ENCODE peak calls at places on chromosomes 16 and 17, in seven cellular contexts. One of them, this sample, is unnamed.

GRCh38 chr17:36004604-36005003 is 3.3 kb upstream of the CCL15 start:
- DNase-seq in adrenal gland: no peak
- DNase-seq in thoracic aorta: no peak
- DNase-seq in HFF-Myc: no peak
- DNase-seq in glutamatergic neuron: no peak
- DNase-seq in upper lobe of right lung: no peak
- DNase-seq in CD8-positive, alpha-beta T cell: no peak
- DNase-seq in this sample: no peak

GRCh38 chr16:29784157-29784556 is 6.1 kb downstream of the ZG16 start:
- DNase-seq in adrenal gland: no peak
- DNase-seq in thoracic aorta: no peak
- DNase-seq in HFF-Myc: no peak
- DNase-seq in glutamatergic neuron: no peak
- DNase-seq in upper lobe of right lung: no peak
- DNase-seq in CD8-positive, alpha-beta T cell: no peak
- DNase-seq in this sample: no peak

GRCh38 chr16:89572042-89572441 is 3.5 kb upstream of the CPNE7 start:
- DNase-seq in adrenal gland: no peak
- DNase-seq in thoracic aorta: no peak
- DNase-seq in HFF-Myc: no peak
- DNase-seq in glutamatergic neuron: no peak
- DNase-seq in upper lobe of right lung: no peak
- DNase-seq in CD8-positive, alpha-beta T cell: no peak
- DNase-seq in this sample: no peak

GRCh38 chr17:77286641-77287431 is 146.1 kb downstream of the SEC14L1 start:
- DNase-seq in adrenal gland: peak
- DNase-seq in thoracic aorta: no peak
- DNase-seq in HFF-Myc: no peak
- DNase-seq in glutamatergic neuron: no peak
- DNase-seq in upper lobe of right lung: peak
- DNase-seq in CD8-positive, alpha-beta T cell: no peak
- DNase-seq in this sample: peak

GRCh38 chr16:5056347-5056746 is 9.4 kb downstream of the C16orf89 start:
- DNase-seq in adrenal gland: no peak
- DNase-seq in thoracic aorta: no peak
- DNase-seq in HFF-Myc: no peak
- DNase-seq in glutamatergic neuron: peak
- DNase-seq in upper lobe of right lung: peak
- DNase-seq in CD8-positive, alpha-beta T cell: peak
- DNase-seq in this sample: no peak

GRCh38 chr16:27326738-27327585 is 13.2 kb downstream of the IL4R start:
- DNase-seq in adrenal gland: peak
- DNase-seq in thoracic aorta: peak
- DNase-seq in HFF-Myc: peak
- DNase-seq in glutamatergic neuron: peak
- DNase-seq in upper lobe of right lung: peak
- DNase-seq in CD8-positive, alpha-beta T cell: peak
- DNase-seq in this sample: peak

GRCh38 chr16:1984347-1985225 is 593 bp downstream of the GFER start:
- DNase-seq in adrenal gland: peak
- DNase-seq in thoracic aorta: no peak
- DNase-seq in HFF-Myc: no peak
- DNase-seq in glutamatergic neuron: no peak
- DNase-seq in upper lobe of right lung: no peak
- DNase-seq in CD8-positive, alpha-beta T cell: no peak
- DNase-seq in this sample: no peak

GRCh38 chr17:51657224-51657623 is 396.9 kb downstream of the UTP18 start:
- DNase-seq in adrenal gland: no peak
- DNase-seq in thoracic aorta: no peak
- DNase-seq in HFF-Myc: no peak
- DNase-seq in glutamatergic neuron: no peak
- DNase-seq in upper lobe of right lung: no peak
- DNase-seq in CD8-positive, alpha-beta T cell: no peak
- DNase-seq in this sample: no peak

GRCh38 chr17:59840908-59841666 is 51.7 kb downstream of the TUBD1 start:
- DNase-seq in adrenal gland: no peak
- DNase-seq in thoracic aorta: no peak
- DNase-seq in HFF-Myc: no peak
- DNase-seq in glutamatergic neuron: no peak
- DNase-seq in upper lobe of right lung: no peak
- DNase-seq in CD8-positive, alpha-beta T cell: no peak
- DNase-seq in this sample: no peak

GRCh38 chr17:80456465-80457235 is 19.8 kb downstream of the NPTX1 start:
- DNase-seq in adrenal gland: no peak
- DNase-seq in thoracic aorta: no peak
- DNase-seq in HFF-Myc: no peak
- DNase-seq in glutamatergic neuron: no peak
- DNase-seq in upper lobe of right lung: no peak
- DNase-seq in CD8-positive, alpha-beta T cell: no peak
- DNase-seq in this sample: no peak

GRCh38 chr17:64115871-64116534 is 13.9 kb downstream of the ERN1 start:
- DNase-seq in adrenal gland: no peak
- DNase-seq in thoracic aorta: no peak
- DNase-seq in HFF-Myc: no peak
- DNase-seq in glutamatergic neuron: no peak
- DNase-seq in upper lobe of right lung: no peak
- DNase-seq in CD8-positive, alpha-beta T cell: no peak
- DNase-seq in this sample: no peak

GRCh38 chr16:4360538-4361021 is 9.5 kb upstream of the PAM16 start:
- DNase-seq in adrenal gland: no peak
- DNase-seq in thoracic aorta: no peak
- DNase-seq in HFF-Myc: no peak
- DNase-seq in glutamatergic neuron: no peak
- DNase-seq in upper lobe of right lung: no peak
- DNase-seq in CD8-positive, alpha-beta T cell: no peak
- DNase-seq in this sample: no peak

GRCh38 chr16:21598676-21599157 is 660 bp upstream of the METTL9 start:
- DNase-seq in adrenal gland: no peak
- DNase-seq in thoracic aorta: no peak
- DNase-seq in HFF-Myc: no peak
- DNase-seq in glutamatergic neuron: no peak
- DNase-seq in upper lobe of right lung: no peak
- DNase-seq in CD8-positive, alpha-beta T cell: no peak
- DNase-seq in this sample: no peak

GRCh38 chr16:72072514-72073342 is 9.7 kb downstream of the HPR start:
- DNase-seq in adrenal gland: peak
- DNase-seq in thoracic aorta: no peak
- DNase-seq in HFF-Myc: peak
- DNase-seq in glutamatergic neuron: no peak
- DNase-seq in upper lobe of right lung: no peak
- DNase-seq in CD8-positive, alpha-beta T cell: no peak
- DNase-seq in this sample: no peak

GRCh38 chr16:49876716-49877129 is 20.8 kb upstream of the ZNF423 start:
- DNase-seq in adrenal gland: peak
- DNase-seq in thoracic aorta: no peak
- DNase-seq in HFF-Myc: no peak
- DNase-seq in glutamatergic neuron: peak
- DNase-seq in upper lobe of right lung: peak
- DNase-seq in CD8-positive, alpha-beta T cell: no peak
- DNase-seq in this sample: peak

GRCh38 chr16:9374076-9374475 is 282.6 kb downstream of the HAPSTR1 start:
- DNase-seq in adrenal gland: no peak
- DNase-seq in thoracic aorta: no peak
- DNase-seq in HFF-Myc: no peak
- DNase-seq in glutamatergic neuron: no peak
- DNase-seq in upper lobe of right lung: no peak
- DNase-seq in CD8-positive, alpha-beta T cell: no peak
- DNase-seq in this sample: no peak

GRCh38 chr17:76736349-76737081 is 616 bp downstream of the SRSF2 start:
- DNase-seq in adrenal gland: peak
- DNase-seq in thoracic aorta: no peak
- DNase-seq in HFF-Myc: no peak
- DNase-seq in glutamatergic neuron: peak
- DNase-seq in upper lobe of right lung: peak
- DNase-seq in CD8-positive, alpha-beta T cell: peak
- DNase-seq in this sample: peak

GRCh38 chr17:37219876-37220608 is 155.7 kb upstream of the C17orf78 start:
- DNase-seq in adrenal gland: no peak
- DNase-seq in thoracic aorta: no peak
- DNase-seq in HFF-Myc: no peak
- DNase-seq in glutamatergic neuron: no peak
- DNase-seq in upper lobe of right lung: no peak
- DNase-seq in CD8-positive, alpha-beta T cell: no peak
- DNase-seq in this sample: no peak

GRCh38 chr17:68346448-68346847 is 55.2 kb downstream of the ARSG start:
- DNase-seq in adrenal gland: peak
- DNase-seq in thoracic aorta: no peak
- DNase-seq in HFF-Myc: no peak
- DNase-seq in glutamatergic neuron: no peak
- DNase-seq in upper lobe of right lung: peak
- DNase-seq in CD8-positive, alpha-beta T cell: peak
- DNase-seq in this sample: no peak

GRCh38 chr17:41972571-41973411 is 6.2 kb downstream of the CNP start:
- DNase-seq in adrenal gland: no peak
- DNase-seq in thoracic aorta: no peak
- DNase-seq in HFF-Myc: no peak
- DNase-seq in glutamatergic neuron: no peak
- DNase-seq in upper lobe of right lung: no peak
- DNase-seq in CD8-positive, alpha-beta T cell: no peak
- DNase-seq in this sample: no peak

GRCh38 chr17:40664582-40665333 is at the start of gene KRT222:
- DNase-seq in adrenal gland: no peak
- DNase-seq in thoracic aorta: no peak
- DNase-seq in HFF-Myc: no peak
- DNase-seq in glutamatergic neuron: peak
- DNase-seq in upper lobe of right lung: no peak
- DNase-seq in CD8-positive, alpha-beta T cell: no peak
- DNase-seq in this sample: no peak

GRCh38 chr16:53689636-53690035 is 14.0 kb downstream of the RPGRIP1L start:
- DNase-seq in adrenal gland: no peak
- DNase-seq in thoracic aorta: no peak
- DNase-seq in HFF-Myc: no peak
- DNase-seq in glutamatergic neuron: no peak
- DNase-seq in upper lobe of right lung: no peak
- DNase-seq in CD8-positive, alpha-beta T cell: no peak
- DNase-seq in this sample: no peak

GRCh38 chr16:53695070-53695469 is 8.6 kb downstream of the RPGRIP1L start:
- DNase-seq in adrenal gland: no peak
- DNase-seq in thoracic aorta: no peak
- DNase-seq in HFF-Myc: no peak
- DNase-seq in glutamatergic neuron: no peak
- DNase-seq in upper lobe of right lung: no peak
- DNase-seq in CD8-positive, alpha-beta T cell: no peak
- DNase-seq in this sample: no peak

GRCh38 chr16:53692146-53692545 is 11.5 kb downstream of the RPGRIP1L start:
- DNase-seq in adrenal gland: no peak
- DNase-seq in thoracic aorta: no peak
- DNase-seq in HFF-Myc: no peak
- DNase-seq in glutamatergic neuron: peak
- DNase-seq in upper lobe of right lung: no peak
- DNase-seq in CD8-positive, alpha-beta T cell: no peak
- DNase-seq in this sample: no peak
- TF ChIP-seq CTCF in adrenal gland: no peak
- TF ChIP-seq CTCF in thoracic aorta: no peak
- TF ChIP-seq CTCF in HFF-Myc: no peak
- TF ChIP-seq CTCF in glutamatergic neuron: peak
- TF ChIP-seq CTCF in upper lobe of right lung: no peak
- TF ChIP-seq CTCF in CD8-positive, alpha-beta T cell: no peak
- TF ChIP-seq CTCF in this sample: no peak

GRCh38 chr16:67361038-67361437 is 32.3 kb downstream of the TPPP3 start:
- DNase-seq in adrenal gland: no peak
- DNase-seq in thoracic aorta: no peak
- DNase-seq in HFF-Myc: no peak
- DNase-seq in glutamatergic neuron: no peak
- DNase-seq in upper lobe of right lung: no peak
- DNase-seq in CD8-positive, alpha-beta T cell: no peak
- DNase-seq in this sample: no peak
- TF ChIP-seq CTCF in adrenal gland: no peak
- TF ChIP-seq CTCF in thoracic aorta: no peak
- TF ChIP-seq CTCF in HFF-Myc: no peak
- TF ChIP-seq CTCF in glutamatergic neuron: no peak
- TF ChIP-seq CTCF in upper lobe of right lung: no peak
- TF ChIP-seq CTCF in CD8-positive, alpha-beta T cell: no peak
- TF ChIP-seq CTCF in this sample: no peak

DNA sequence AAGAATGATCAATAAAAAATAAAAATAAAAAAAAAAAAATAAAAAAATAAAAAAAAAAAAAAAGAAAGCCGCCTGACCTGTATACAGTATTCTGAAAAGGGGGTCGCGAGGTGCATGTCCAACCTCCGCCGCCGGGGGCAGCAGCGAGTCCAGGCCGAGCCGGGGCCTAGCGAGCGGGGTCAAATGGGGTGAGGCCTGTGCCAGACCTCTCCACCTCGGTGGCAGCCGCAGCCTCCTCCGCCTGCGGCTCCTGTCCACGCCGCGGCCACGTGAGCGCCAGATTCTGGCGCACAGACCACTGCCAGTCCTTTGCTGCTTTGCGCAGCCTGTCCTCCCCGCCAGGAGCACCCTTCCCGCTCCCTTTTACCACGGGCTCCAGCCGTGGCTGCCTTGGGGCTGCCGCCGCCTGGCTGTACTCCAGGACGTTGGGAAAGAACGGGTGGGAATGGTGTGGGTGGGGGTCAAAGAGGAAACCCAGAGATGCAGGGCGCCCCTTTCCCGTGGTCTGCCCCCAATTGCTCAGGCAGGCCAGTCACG is 2.4 kb upstream of the BCKDK start:
- DNase-seq in adrenal gland: peak
- DNase-seq in thoracic aorta: peak
- DNase-seq in HFF-Myc: peak
- DNase-seq in glutamatergic neuron: peak
- DNase-seq in upper lobe of right lung: peak
- DNase-seq in CD8-positive, alpha-beta T cell: peak
- DNase-seq in this sample: peak
- TF ChIP-seq CTCF in adrenal gland: peak
- TF ChIP-seq CTCF in thoracic aorta: peak
- TF ChIP-seq CTCF in HFF-Myc: peak
- TF ChIP-seq CTCF in glutamatergic neuron: peak
- TF ChIP-seq CTCF in upper lobe of right lung: peak
- TF ChIP-seq CTCF in CD8-positive, alpha-beta T cell: peak
- TF ChIP-seq CTCF in this sample: no peak

GRCh38 chr17:11882716-11883115 is 114.6 kb downstream of the ZNF18 start:
- DNase-seq in adrenal gland: no peak
- DNase-seq in thoracic aorta: no peak
- DNase-seq in HFF-Myc: no peak
- DNase-seq in glutamatergic neuron: no peak
- DNase-seq in upper lobe of right lung: no peak
- DNase-seq in CD8-positive, alpha-beta T cell: no peak
- DNase-seq in this sample: no peak

GRCh38 chr17:11885051-11885450 is 112.2 kb downstream of the ZNF18 start:
- DNase-seq in adrenal gland: no peak
- DNase-seq in thoracic aorta: no peak
- DNase-seq in HFF-Myc: no peak
- DNase-seq in glutamatergic neuron: no peak
- DNase-seq in upper lobe of right lung: no peak
- DNase-seq in CD8-positive, alpha-beta T cell: no peak
- DNase-seq in this sample: no peak

GRCh38 chr17:11874756-11875155 is 122.5 kb downstream of the ZNF18 start:
- DNase-seq in adrenal gland: no peak
- DNase-seq in thoracic aorta: no peak
- DNase-seq in HFF-Myc: no peak
- DNase-seq in glutamatergic neuron: no peak
- DNase-seq in upper lobe of right lung: no peak
- DNase-seq in CD8-positive, alpha-beta T cell: no peak
- DNase-seq in this sample: no peak

DNA sequence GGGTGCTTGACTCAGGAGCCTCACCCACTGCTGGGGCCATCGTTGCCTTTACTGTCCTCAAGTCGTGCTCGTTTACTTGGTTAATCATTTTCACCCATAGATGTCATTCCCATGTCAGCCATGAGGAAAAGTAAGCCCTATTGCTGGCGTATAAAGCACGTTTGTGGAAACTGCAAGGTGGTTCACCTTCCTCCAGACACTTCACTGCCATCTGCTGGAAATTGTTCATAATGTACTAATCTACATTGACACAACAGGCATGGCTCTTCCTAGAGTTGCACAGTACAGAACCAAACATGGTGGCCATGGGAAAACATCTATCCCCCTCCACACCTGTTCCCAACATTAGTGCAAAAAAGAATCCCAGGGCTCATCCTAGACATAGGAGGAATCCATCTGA is 116.6 kb downstream of the ZNF18 start:
- DNase-seq in adrenal gland: no peak
- DNase-seq in thoracic aorta: no peak
- DNase-seq in HFF-Myc: no peak
- DNase-seq in glutamatergic neuron: no peak
- DNase-seq in upper lobe of right lung: no peak
- DNase-seq in CD8-positive, alpha-beta T cell: no peak
- DNase-seq in this sample: no peak
- TF ChIP-seq CTCF in adrenal gland: no peak
- TF ChIP-seq CTCF in thoracic aorta: no peak
- TF ChIP-seq CTCF in HFF-Myc: no peak
- TF ChIP-seq CTCF in glutamatergic neuron: peak
- TF ChIP-seq CTCF in upper lobe of right lung: peak
- TF ChIP-seq CTCF in CD8-positive, alpha-beta T cell: no peak
- TF ChIP-seq CTCF in this sample: no peak

This sample was measured in lower leg skin.